ENCODE peak calls at places on chromosomes 4 and X, in seven cellular contexts. Z is HCT116, P is H1, I is endodermal cell, D is PC-3, U is kidney, E is neuronal stem cell. N is an unnamed sample.

GRCh38 chr4:28462766-28463165 is 1602.1 kb downstream of the STIM2 start:
- DNase-seq in E (no peak), U (no peak), Z (no peak), I (no peak), P (no peak), D (peak; percentile 7), N (no peak)

GRCh38 chr4:14169460-14169859 is 541.9 kb upstream of the BOD1L1 start:
- DNase-seq in U (no peak), D (peak; percentile 45), E (no peak), I (no peak), Z (no peak), P (no peak), N (peak; percentile 62)

GRCh38 chr4:147361726-147362125 is 119.2 kb upstream of the EDNRA start:
- DNase-seq in Z (peak; percentile 61), D (peak; percentile 76), E (no peak), P (no peak), U (no peak), I (no peak), N (peak; percentile 98)

GRCh38 chrX:30791296-30792278 is 97.5 kb downstream of the TAB3 start:
- DNase-seq in I (peak; percentile 21), P (no peak), U (peak; percentile 54), Z (no peak), E (no peak), D (no peak), N (no peak)

GRCh38 chr4:4733663-4734062 is 125.8 kb upstream of the MSX1 start:
- DNase-seq in D (no peak), Z (no peak), E (no peak), U (no peak), I (no peak), P (no peak), N (no peak)

GRCh38 chr4:104128031-104128849 is 366.5 kb downstream of the CXXC4 start:
- DNase-seq in I (no peak), Z (no peak), D (peak; percentile 28), U (no peak), P (no peak), E (no peak), N (no peak)

GRCh38 chrX:112832481-112833095 is 8.0 kb downstream of the AMOT start:
- DNase-seq in E (no peak), U (peak; percentile 76), P (no peak), Z (peak; percentile 12), I (peak; percentile 82), D (peak; percentile 47), N (no peak)

GRCh38 chrX:98795636-98796035 is 1614.4 kb downstream of the PCDH19 start:
- DNase-seq in P (no peak), Z (no peak), I (no peak), E (no peak), U (no peak), D (peak; percentile 37), N (peak; percentile 35)

GRCh38 chr4:127975121-127975770 is 10.0 kb downstream of the ABHD18 start:
- DNase-seq in U (no peak), I (no peak), D (peak; percentile 94), Z (no peak), P (no peak), E (no peak), N (peak; percentile 78)

GRCh38 chrX:10617186-10617963 is 3.0 kb downstream of the MID1 start:
- DNase-seq in E (no peak), D (peak; percentile 28), I (no peak), Z (no peak), U (no peak), P (no peak), N (peak; percentile 14)
- H3K4me3 ChIP-seq in E (no peak overlapping the region), D (peak overlapping the region; percentile 86), I (peak overlapping the region; percentile 86), Z (peak overlapping the region; percentile 77), U (peak overlapping the region; percentile 75), P (no peak overlapping the region), N (peak overlapping the region; percentile 67)

GRCh38 chr4:40763228-40763716 is 13.5 kb downstream of the NSUN7 start:
- DNase-seq in Z (peak; percentile 15), P (no peak), U (no peak), E (no peak), I (no peak), D (no peak), N (peak; percentile 30)
- H3K9ac ChIP-seq in Z (no peak overlapping the region), P (no peak overlapping the region), U (no peak overlapping the region), E (no peak overlapping the region), I (no peak overlapping the region), D (no peak overlapping the region), N (no peak overlapping the region)

GRCh38 chrX:10054396-10054795 is 87.2 kb downstream of the CLDN34 start:
- DNase-seq in I (no peak), Z (no peak), U (no peak), D (no peak), E (no peak), P (no peak), N (no peak)

GRCh38 chrX:10051866-10052265 is 84.7 kb downstream of the CLDN34 start:
- DNase-seq in E (no peak), Z (no peak), I (no peak), D (no peak), U (no peak), P (no peak), N (no peak)

GRCh38 chrX:10050481-10050880 is 83.3 kb downstream of the CLDN34 start:
- DNase-seq in Z (no peak), P (peak; percentile 50), E (no peak), I (peak; percentile 76), U (no peak), D (no peak), N (peak; percentile 74)

GRCh38 chrX:10055430-10055829 is 88.3 kb downstream of the CLDN34 start:
- DNase-seq in D (no peak), E (no peak), U (no peak), I (no peak), Z (no peak), P (no peak), N (no peak)

DNA sequence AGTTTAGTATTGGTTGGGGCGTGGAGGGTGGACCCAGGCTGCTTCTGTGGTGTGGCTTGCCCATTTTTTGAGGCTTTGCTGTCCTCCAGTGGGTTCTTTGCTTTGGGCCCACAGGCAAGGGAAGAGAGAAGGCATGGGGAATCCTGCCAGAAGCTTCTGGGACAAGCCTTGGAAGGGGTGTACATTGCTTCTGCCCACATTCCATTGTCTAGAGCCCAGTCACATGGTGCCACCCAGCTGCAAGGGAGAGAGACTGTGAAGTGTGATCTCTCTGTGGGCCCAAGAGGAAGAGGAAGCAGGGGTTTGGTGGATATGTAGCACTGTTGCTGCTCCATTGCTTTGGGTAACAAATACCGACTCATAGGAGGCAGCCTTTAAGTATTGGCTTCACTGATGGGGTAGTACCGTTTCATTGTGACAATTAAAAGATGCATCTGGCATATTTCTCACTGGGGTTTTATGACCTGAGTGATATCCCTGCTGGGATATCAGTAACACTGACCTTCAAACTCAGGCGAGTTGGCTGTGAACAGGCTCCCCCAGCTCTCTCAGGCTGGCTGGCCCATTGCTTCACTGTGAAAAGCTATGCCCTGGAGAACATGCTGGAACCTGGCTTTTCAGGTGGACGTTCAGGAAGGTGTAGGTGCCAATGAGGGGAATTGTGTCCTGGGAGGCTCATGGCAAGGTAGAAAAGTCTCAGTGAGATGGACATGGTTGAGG is 85.9 kb downstream of the CLDN34 start:
- DNase-seq in P (no peak), Z (no peak), D (no peak), U (no peak), E (no peak), I (no peak), N (no peak)
- H3K27ac ChIP-seq in P (no peak overlapping the region), Z (no peak overlapping the region), D (no peak overlapping the region), U (no peak overlapping the region), E (no peak overlapping the region), I (no peak overlapping the region), N (no peak overlapping the region)

DNA sequence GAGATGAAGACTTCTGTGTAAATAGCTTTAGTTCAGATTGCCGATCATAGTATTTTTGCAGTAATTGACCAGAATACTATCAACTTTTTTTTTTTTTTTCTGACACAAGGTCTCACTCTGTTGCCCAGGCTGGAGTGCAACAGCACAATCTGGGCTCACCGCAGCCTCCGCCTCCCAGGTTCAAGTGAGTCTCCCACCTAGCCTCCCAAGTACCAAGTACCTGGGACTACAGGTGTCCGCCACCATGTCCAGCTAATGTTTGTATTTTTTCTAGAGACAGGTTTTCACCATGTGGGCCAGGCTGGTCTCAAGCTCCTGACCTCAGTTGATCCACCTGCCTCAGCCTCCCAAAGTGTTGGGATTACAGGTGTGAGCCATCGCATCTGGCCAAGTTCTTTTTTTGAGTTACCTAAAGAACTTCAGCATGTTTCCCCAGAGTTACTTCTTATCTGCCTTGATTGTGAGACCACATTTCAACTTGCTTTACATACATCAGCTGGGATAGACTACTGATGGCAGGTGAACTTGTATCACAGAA is 2.8 kb downstream of the UGDH start:
- DNase-seq in U (no peak), Z (no peak), D (no peak), E (no peak), I (no peak), P (no peak), N (no peak)
- H3K4me3 ChIP-seq in U (no peak overlapping the region), Z (no peak overlapping the region), D (peak overlapping the region; percentile 41), E (no peak overlapping the region), I (peak overlapping the region; percentile 56), P (no peak overlapping the region), N (no peak overlapping the region)

DNA sequence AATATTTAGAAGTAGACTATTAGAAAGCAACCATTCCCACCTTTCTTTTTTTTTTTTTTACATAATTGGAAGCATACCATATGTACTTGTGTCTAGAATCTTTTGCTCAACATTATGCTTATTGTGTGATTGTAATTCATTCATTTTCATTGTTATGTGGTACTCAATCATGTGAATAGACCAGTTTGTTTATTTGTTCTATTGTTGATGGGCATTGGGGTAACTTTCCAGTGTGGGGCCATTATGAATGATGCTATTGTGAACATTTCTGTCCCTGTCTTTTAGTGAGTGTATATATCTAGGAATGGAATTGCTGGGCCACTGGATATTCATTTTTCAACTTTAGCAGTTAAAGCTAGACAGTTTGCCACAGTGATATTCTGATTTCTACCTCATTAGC is 62.5 kb upstream of the MCUB start:
- DNase-seq in P (no peak), I (no peak), E (no peak), D (no peak), Z (no peak), U (no peak), N (no peak)
- H3K9ac ChIP-seq in P (no peak overlapping the region), I (no peak overlapping the region), E (no peak overlapping the region), D (no peak overlapping the region), Z (no peak overlapping the region), U (no peak overlapping the region), N (no peak overlapping the region)

DNA sequence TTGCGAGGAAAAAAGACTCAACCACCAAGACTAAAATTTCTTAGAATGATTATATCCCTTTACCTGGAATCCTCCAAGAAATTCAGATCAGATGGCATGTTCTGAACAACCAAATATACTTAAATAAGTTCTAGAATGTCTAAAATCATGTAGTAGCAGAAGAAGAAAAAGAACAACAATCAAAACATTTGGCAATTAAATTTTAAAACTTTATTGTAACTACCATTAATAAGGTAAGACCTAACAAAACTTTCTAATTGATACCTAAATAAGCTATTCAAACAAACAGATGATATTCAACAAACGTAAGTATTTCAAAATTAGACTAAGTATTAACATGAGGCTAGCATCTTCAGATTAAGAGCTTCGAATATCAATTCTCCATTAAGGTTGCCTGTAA is 4.3 kb downstream of the THOC2 start:
- DNase-seq in E (no peak), U (no peak), I (no peak), P (no peak), Z (no peak), D (no peak), N (no peak)
- H3K27ac ChIP-seq in E (no peak overlapping the region), U (no peak overlapping the region), I (no peak overlapping the region), P (no peak overlapping the region), Z (no peak overlapping the region), D (no peak overlapping the region), N (no peak overlapping the region)

N was measured in fibroblast of lung.